ENCODE peak calls at places on chromosomes 7 and 10, in ten cellular contexts. K is fibroblast of mammary gland; T is cortex of kidney; E is neural crest cell; J is cardiac fibroblast; U is heart right ventricle; R is CD8-positive, alpha-beta memory T cell; O is GM23248; X is bronchial epithelial cell; W is kidney epithelial cell. C is an unnamed sample.

GRCh38 chr10:47253030-47253637 is 46.9 kb upstream of the GDF10 start:
- DNase-seq in T (no peak), X (no peak), E (no peak), W (no peak), O (no peak), U (no peak), J (no peak), R (no peak), K (no peak), C (no peak)

GRCh38 chr10:16854623-16855022 is 37.4 kb upstream of the RSU1 start:
- DNase-seq in O (peak), K (peak), T (no peak), W (no peak), E (no peak), X (peak), R (no peak), U (no peak), J (peak), C (peak)

GRCh38 chr10:117341061-117341460 is 34.2 kb downstream of the PDZD8 start:
- DNase-seq in X (no peak), K (no peak), O (no peak), U (no peak), W (no peak), J (no peak), E (no peak), R (no peak), T (no peak), C (no peak)

GRCh38 chr7:158469396-158470051 is 118.1 kb downstream of the PTPRN2 start:
- DNase-seq in U (no peak), R (no peak), T (no peak), K (peak), X (no peak), W (no peak), O (no peak), E (no peak), J (no peak), C (no peak)

GRCh38 chr10:122780391-122780790 is 65.3 kb downstream of the CUZD1 start:
- DNase-seq in T (no peak), E (no peak), X (peak), R (no peak), W (no peak), U (no peak), O (peak), K (no peak), J (peak), C (no peak)

GRCh38 chr10:14326581-14326980 is 4.1 kb downstream of the FRMD4A start:
- DNase-seq in R (no peak), O (no peak), K (no peak), T (no peak), W (peak), E (no peak), U (no peak), J (no peak), X (no peak), C (no peak)

GRCh38 chr7:95066736-95067530 is 159.5 kb downstream of the PPP1R9A start:
- DNase-seq in T (no peak), R (no peak), O (peak), E (no peak), X (peak), J (peak), W (peak), U (no peak), K (peak), C (no peak)

GRCh38 chr10:115956225-115957009 is 316.6 kb downstream of the GFRA1 start:
- DNase-seq in W (no peak), O (peak), E (no peak), T (no peak), K (peak), J (peak), X (no peak), R (no peak), U (no peak), C (no peak)

GRCh38 chr10:21754410-21755011 is 220.5 kb downstream of the MLLT10 start:
- DNase-seq in E (no peak), W (no peak), J (no peak), O (no peak), R (no peak), U (no peak), K (no peak), T (no peak), X (no peak), C (no peak)

GRCh38 chr7:124996778-124997177 is 67.2 kb upstream of the POT1 start:
- DNase-seq in X (peak), J (peak), W (no peak), U (no peak), T (no peak), O (peak), E (no peak), R (no peak), K (no peak), C (no peak)

GRCh38 chr7:140649566-140650205 is 9.1 kb upstream of the DENND2A start:
- DNase-seq in R (no peak), X (peak), J (no peak), K (no peak), W (no peak), O (peak), T (no peak), E (no peak), U (no peak), C (no peak)